ENCODE peak calls at places on chromosome 11, in seven cellular contexts. O, U, I, A, F, V and E are unnamed samples.

GRCh38 chr11:31355817-31356216 is 13.7 kb downstream of the DCDC1 start:
- DNase-seq in I (no peak), V (no peak), O (no peak), U (no peak), A (no peak), F (no peak), E (no peak)

GRCh38 chr11:774873-775592 is 2.3 kb downstream of the GATD1 start:
- DNase-seq in I (no peak), O (no peak), V (no peak), U (no peak), F (peak; percentile 54), A (peak; percentile 31), E (no peak)

GRCh38 chr11:34316347-34317037 is 41.3 kb downstream of the ABTB2 start:
- DNase-seq in F (no peak), O (no peak), I (no peak), A (no peak), V (no peak), U (no peak), E (no peak)

GRCh38 chr11:93025558-93026255 is 56.3 kb downstream of the MTNR1B start:
- DNase-seq in A (no peak), I (no peak), V (no peak), O (no peak), F (no peak), U (no peak), E (no peak)

GRCh38 chr11:86068138-86068861 is 584 bp downstream of the PICALM start:
- DNase-seq in F (peak; percentile 26), U (peak; percentile 38), O (peak; percentile 44), I (peak; percentile 56), A (peak; percentile 37), V (peak; percentile 48), E (peak; percentile 15)

GRCh38 chr11:10655227-10655626 is 38.3 kb downstream of the IRAG1 start:
- DNase-seq in I (no peak), F (no peak), U (no peak), A (no peak), V (no peak), O (no peak), E (no peak)

GRCh38 chr11:1839924-1840779 is 1.4 kb downstream of the TNNI2 start:
- DNase-seq in A (peak; percentile 58), I (no peak), F (peak; percentile 68), V (peak; percentile 75), U (no peak), O (peak; percentile 70), E (no peak)

GRCh38 chr11:26753738-26754504 is 32.1 kb upstream of the SLC5A12 start:
- DNase-seq in I (peak; percentile 36), O (peak; percentile 55), F (peak; percentile 29), U (peak; percentile 39), V (no peak), A (peak; percentile 18), E (peak; percentile 14)

GRCh38 chr11:79486239-79486984 is 45.6 kb upstream of the TENM4 start:
- DNase-seq in U (no peak), I (no peak), F (peak; percentile 38), O (no peak), A (no peak), V (no peak), E (no peak)

GRCh38 chr11:101442936-101443521 is 140.8 kb downstream of the TRPC6 start:
- DNase-seq in O (no peak), V (no peak), I (no peak), F (no peak), A (no peak), U (no peak), E (no peak)

GRCh38 chr11:114095899-114096298 is 36.4 kb downstream of the ZBTB16 start:
- DNase-seq in A (no peak), I (no peak), U (no peak), O (no peak), V (no peak), F (no peak), E (no peak)

GRCh38 chr11:16363709-16364108 is 7.4 kb upstream of the SOX6 start:
- DNase-seq in V (no peak), F (no peak), A (no peak), U (no peak), O (no peak), I (no peak), E (no peak)

GRCh38 chr11:16365456-16366355 is 9.4 kb upstream of the SOX6 start:
- DNase-seq in I (no peak), A (no peak), U (no peak), F (no peak), V (no peak), O (no peak), E (no peak)

GRCh38 chr11:16364250-16364649 is 7.9 kb upstream of the SOX6 start:
- DNase-seq in I (no peak), U (no peak), O (no peak), V (no peak), F (no peak), A (no peak), E (no peak)

GRCh38 chr11:16372355-16372754 is 16.0 kb upstream of the SOX6 start:
- DNase-seq in I (no peak), F (no peak), V (no peak), A (no peak), U (no peak), O (no peak), E (no peak)

DNA sequence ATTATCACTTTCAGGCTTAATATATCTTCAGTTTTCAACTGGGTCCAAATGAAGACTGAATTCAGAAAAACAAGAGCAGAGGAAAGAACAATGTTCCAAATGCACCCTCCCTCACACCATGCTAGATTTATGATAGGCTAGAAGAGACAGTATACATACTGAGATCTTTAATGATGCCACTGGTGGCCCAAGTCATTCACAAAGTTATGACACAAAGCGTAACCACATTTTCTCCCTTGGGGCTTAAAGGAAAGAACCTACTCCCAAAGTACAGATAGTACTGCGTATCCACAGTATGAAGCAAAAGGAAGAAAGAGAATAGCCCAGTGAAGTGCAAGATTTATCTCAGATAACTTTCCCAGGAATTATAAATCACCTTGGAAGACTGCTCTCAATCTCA is 10.9 kb upstream of the SOX6 start:
- DNase-seq in V (no peak), I (no peak), F (no peak), U (no peak), A (no peak), O (no peak), E (no peak)
- TF ChIP-seq CTCF in V (no peak), I (no peak), F (no peak), U (no peak), A (no peak), O (no peak), E (no peak)

GRCh38 chr11:7573558-7574296 is 59.9 kb downstream of the PPFIBP2 start:
- DNase-seq in I (peak; percentile 26), V (no peak), U (no peak), O (no peak), A (no peak), F (no peak), E (no peak)
- TF ChIP-seq CTCF in I (no peak), V (no peak), U (no peak), O (no peak), A (no peak), F (no peak), E (no peak)

DNA sequence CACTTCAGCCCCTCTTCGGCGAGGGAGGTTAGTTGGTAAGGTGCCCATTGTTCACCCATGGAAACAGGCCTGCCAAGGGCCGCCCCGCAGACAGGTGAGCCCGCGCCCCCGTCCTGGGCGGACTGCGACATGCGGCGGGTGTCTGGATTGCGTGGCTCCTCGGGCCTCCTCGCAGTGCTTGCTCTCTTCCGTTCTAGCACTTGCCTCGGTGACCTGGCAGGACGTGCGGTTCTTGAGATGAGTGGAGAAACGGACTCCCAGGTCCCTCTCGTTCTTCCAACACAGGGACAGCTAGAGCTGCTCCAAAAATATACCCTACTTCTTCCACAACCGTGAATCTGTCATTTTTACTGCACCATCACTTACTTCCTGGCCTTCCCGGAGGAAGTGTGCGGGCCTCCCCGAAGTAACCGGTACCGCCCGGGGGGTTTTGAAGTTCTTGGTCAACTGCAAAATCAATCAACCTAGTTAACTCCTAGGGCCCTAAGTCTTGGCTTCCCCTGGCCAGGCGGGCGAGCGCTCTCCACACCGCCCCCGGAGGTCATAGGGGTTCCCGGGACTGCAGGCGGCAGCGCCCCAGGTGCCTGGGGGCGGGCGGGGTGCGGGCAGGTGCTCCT is 745 bp upstream of the ZBTB44 start:
- DNase-seq in A (peak; percentile 32), U (no peak), F (peak; percentile 25), O (no peak), I (peak; percentile 16), V (peak; percentile 32), E (peak; percentile 32)
- TF ChIP-seq CTCF in A (no peak), U (no peak), F (no peak), O (no peak), I (no peak), V (no peak), E (peak; percentile 33)

GRCh38 chr11:118883368-118884071 is at the start of gene CXCR5:
- DNase-seq in F (no peak), I (no peak), A (no peak), V (no peak), U (no peak), O (no peak), E (no peak)
- TF ChIP-seq CTCF in F (no peak), I (no peak), A (no peak), V (no peak), U (peak; percentile 10), O (peak; percentile 9), E (no peak)